ENCODE peak calls at places on chromosomes 11 and 22, in four cellular contexts. K, Z, F and R are unnamed samples.

GRCh38 chr11:1508986-1509385 is 22.4 kb upstream of the MOB2 start:
- DNase-seq in K (no peak), Z (no peak), F (no peak), R (no peak)

GRCh38 chr11:75475767-75476650 is 43.0 kb upstream of the KLHL35 start:
- DNase-seq in K (no peak), Z (peak), F (no peak), R (no peak)

GRCh38 chr11:114296190-114296978 is at the start of gene NNMT:
- DNase-seq in K (no peak), Z (peak), F (no peak), R (no peak)

GRCh38 chr11:103537904-103538502 is 428.8 kb downstream of the DYNC2H1 start:
- DNase-seq in K (no peak), Z (peak), F (peak), R (no peak)

GRCh38 chr11:129155745-129156144 is 36.4 kb downstream of the ARHGAP32 start:
- DNase-seq in K (no peak), Z (no peak), F (no peak), R (no peak)

GRCh38 chr11:108034952-108035351 is 26.3 kb downstream of the CUL5 start:
- DNase-seq in K (no peak), Z (no peak), F (no peak), R (no peak)

GRCh38 chr11:61445535-61445934 is 15.6 kb downstream of the SDHAF2 start:
- DNase-seq in K (no peak), Z (peak), F (no peak), R (no peak)

GRCh38 chr11:130601141-130601540 is 152.7 kb downstream of the ADAMTS15 start:
- DNase-seq in K (no peak), Z (peak), F (peak), R (no peak)

GRCh38 chr11:117045956-117046355 is 52.3 kb downstream of the SIK3 start:
- DNase-seq in K (no peak), Z (no peak), F (no peak), R (no peak)

GRCh38 chr11:57761301-57762234 is at the start of gene CTNND1:
- DNase-seq in K (peak), Z (peak), F (peak), R (peak)

GRCh38 chr11:3161720-3162409 is 3.2 kb downstream of the OSBPL5 start:
- DNase-seq in K (no peak), Z (no peak), F (no peak), R (no peak)

GRCh38 chr11:45092901-45093760 is 53.3 kb upstream of the PRDM11 start:
- DNase-seq in K (no peak), Z (peak), F (no peak), R (no peak)

GRCh38 chr11:13595166-13595565 is 73.3 kb upstream of the FAR1 start:
- DNase-seq in K (no peak), Z (peak), F (no peak), R (no peak)

GRCh38 chr22:48576333-48577013 is 1251.2 kb downstream of the BRD1 start:
- DNase-seq in K (peak), Z (no peak), F (peak), R (peak)

GRCh38 chr11:86172894-86173293 is 71.7 kb upstream of the EED start:
- DNase-seq in K (no peak), Z (peak), F (peak), R (no peak)

GRCh38 chr11:102476069-102476468 is 23.5 kb upstream of the TMEM123 start:
- DNase-seq in K (no peak), Z (peak), F (no peak), R (no peak)

GRCh38 chr11:118226294-118226693 is 1.5 kb upstream of the JAML start:
- DNase-seq in K (no peak), Z (no peak), F (no peak), R (no peak)

GRCh38 chr11:94652735-94653284 is 85.6 kb downstream of the PIWIL4 start:
- DNase-seq in K (no peak), Z (no peak), F (no peak), R (no peak)

GRCh38 chr11:134754196-134754822 is 342.3 kb upstream of the B3GAT1 start:
- DNase-seq in K (no peak), Z (no peak), F (no peak), R (no peak)

GRCh38 chr11:75911459-75911858 is 96.4 kb downstream of the UVRAG start:
- DNase-seq in K (no peak), Z (no peak), F (no peak), R (no peak)

GRCh38 chr11:123100378-123101085 is 38.6 kb upstream of the HSPA8 start:
- DNase-seq in K (no peak), Z (no peak), F (no peak), R (no peak)

GRCh38 chr11:17796154-17796553 is 61.6 kb downstream of the KCNC1 start:
- DNase-seq in K (no peak), Z (no peak), F (no peak), R (no peak)

GRCh38 chr11:117089685-117090084 is 8.5 kb downstream of the SIK3 start:
- DNase-seq in K (no peak), Z (no peak), F (no peak), R (no peak)

GRCh38 chr11:126415128-126415527 is 59.6 kb downstream of the ST3GAL4 start:
- DNase-seq in K (no peak), Z (peak), F (no peak), R (no peak)

GRCh38 chr11:18384157-18384641 is 10.2 kb upstream of the LDHA start:
- DNase-seq in K (no peak), Z (peak), F (peak), R (no peak)

GRCh38 chr11:65303542-65303941 is 11.1 kb upstream of the CDC42EP2 start:
- DNase-seq in K (no peak), Z (no peak), F (no peak), R (no peak)

GRCh38 chr11:118605116-118605867 is 2.1 kb upstream of the PHLDB1 start:
- DNase-seq in K (no peak), Z (peak), F (peak), R (no peak)

GRCh38 chr11:27239305-27239942 is 123.6 kb downstream of the CCDC34 start:
- DNase-seq in K (no peak), Z (peak), F (no peak), R (no peak)

GRCh38 chr11:126440276-126440675 is 84.8 kb downstream of the ST3GAL4 start:
- DNase-seq in K (no peak), Z (no peak), F (no peak), R (no peak)

GRCh38 chr22:40485813-40486610 is 115.6 kb downstream of the SGSM3 start:
- DNase-seq in K (no peak), Z (peak), F (no peak), R (no peak)

GRCh38 chr11:115164774-115165173 is 339.4 kb downstream of the CADM1 start:
- DNase-seq in K (no peak), Z (no peak), F (peak), R (peak)

GRCh38 chr11:116865696-116866095 is 28.3 kb upstream of the APOA1 start:
- DNase-seq in K (no peak), Z (peak), F (no peak), R (no peak)

GRCh38 chr11:1043563-1044096 is 7.1 kb upstream of the MUC6 start:
- DNase-seq in K (no peak), Z (no peak), F (no peak), R (no peak)

GRCh38 chr11:34366522-34366921 is 8.7 kb upstream of the ABTB2 start:
- DNase-seq in K (no peak), Z (no peak), F (peak), R (no peak)

GRCh38 chr11:101470881-101471535 is 112.8 kb downstream of the TRPC6 start:
- DNase-seq in K (no peak), Z (peak), F (no peak), R (no peak)

GRCh38 chr22:47788461-47788860 is 1026.0 kb downstream of the TBC1D22A start:
- DNase-seq in K (no peak), Z (no peak), F (no peak), R (no peak)

DNA sequence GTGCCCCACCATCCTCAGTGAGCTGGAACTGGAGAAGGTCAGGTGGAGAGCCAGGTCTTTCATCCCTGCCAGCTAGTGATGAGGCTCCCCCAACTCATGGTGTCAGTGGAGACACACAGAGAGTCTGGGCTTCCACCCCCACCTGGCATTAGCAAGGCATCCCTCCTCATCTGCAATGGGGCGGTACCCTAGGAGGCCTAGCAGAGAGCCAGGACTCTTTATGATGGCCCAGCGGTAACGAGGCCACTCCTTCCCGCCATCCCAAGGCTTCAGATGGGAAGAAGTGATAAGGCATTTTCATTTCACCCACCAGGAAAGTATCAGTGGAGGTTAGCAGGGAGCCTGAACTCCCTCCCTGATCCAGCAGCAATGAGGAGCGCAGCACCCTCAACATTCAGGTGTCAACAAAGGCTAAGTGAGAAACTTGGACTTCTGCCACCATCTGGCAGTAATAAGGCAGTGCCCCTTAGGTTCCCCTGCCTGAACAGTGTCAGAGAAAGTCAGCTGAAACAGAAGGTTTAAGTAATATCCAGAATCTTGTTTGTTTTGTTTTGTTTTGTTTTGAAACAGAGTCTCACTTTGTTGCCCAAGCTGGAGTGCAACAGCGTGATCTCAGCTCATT is 40.5 kb upstream of the FBLN1 start:
- DNase-seq in K (no peak), Z (no peak), F (peak), R (no peak)
- H3K18ac ChIP-seq in K (peak), Z (peak), F (no peak), R (no peak)

GRCh38 chr11:121464352-121464946 is 11.7 kb upstream of the SORL1-AS1 start:
- DNase-seq in K (no peak), Z (peak), F (peak), R (no peak)

GRCh38 chr11:121466063-121466794 is 13.5 kb upstream of the SORL1-AS1 start:
- DNase-seq in K (no peak), Z (peak), F (peak), R (peak)

GRCh38 chr11:121463689-121464335 is 11.0 kb upstream of the SORL1-AS1 start:
- DNase-seq in K (no peak), Z (no peak), F (no peak), R (no peak)

GRCh38 chr11:121467965-121468364 is 15.2 kb upstream of the SORL1-AS1 start:
- DNase-seq in K (no peak), Z (no peak), F (no peak), R (no peak)

DNA sequence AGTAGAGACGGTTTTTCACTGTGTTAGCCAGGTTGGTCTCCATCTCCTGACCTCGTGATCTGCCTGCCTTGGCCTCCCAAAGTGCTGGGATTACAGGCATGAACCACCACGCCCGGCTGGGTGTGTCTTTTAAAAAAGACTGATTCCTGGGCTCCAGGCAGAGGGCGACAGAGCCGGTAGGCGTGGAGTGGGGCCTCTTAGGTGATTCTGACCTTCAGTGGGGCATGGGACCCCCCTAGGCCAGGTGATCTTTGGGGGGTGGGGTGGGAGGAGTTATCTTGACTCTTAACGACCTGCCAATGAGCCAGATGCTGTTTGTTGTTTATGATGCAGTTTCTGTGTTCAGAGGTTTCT is 12.9 kb upstream of the SORL1-AS1 start:
- DNase-seq in K (no peak), Z (no peak), F (no peak), R (no peak)
- H3K18ac ChIP-seq in K (no peak), Z (peak), F (peak), R (peak)

GRCh38 chr22:37284126-37284806 is 2.0 kb downstream of the CYTH4 start:
- DNase-seq in K (no peak), Z (no peak), F (no peak), R (no peak)
- H3K18ac ChIP-seq in K (peak), Z (no peak), F (no peak), R (peak)

GRCh38 chr11:125281831-125282595 is 117.5 kb downstream of the PKNOX2 start:
- DNase-seq in K (no peak), Z (no peak), F (peak), R (no peak)

GRCh38 chr11:125282596-125282914 is 118.0 kb downstream of the PKNOX2 start:
- DNase-seq in K (no peak), Z (no peak), F (no peak), R (no peak)

GRCh38 chr11:125286486-125286885 is 121.9 kb downstream of the PKNOX2 start:
- DNase-seq in K (no peak), Z (no peak), F (no peak), R (no peak)

GRCh38 chr11:125285844-125286243 is 121.3 kb downstream of the PKNOX2 start:
- DNase-seq in K (no peak), Z (no peak), F (no peak), R (no peak)

GRCh38 chr11:125284209-125284608 is 119.7 kb downstream of the PKNOX2 start:
- DNase-seq in K (no peak), Z (no peak), F (no peak), R (no peak)
- H3K18ac ChIP-seq in K (no peak), Z (no peak), F (no peak), R (peak)

DNA sequence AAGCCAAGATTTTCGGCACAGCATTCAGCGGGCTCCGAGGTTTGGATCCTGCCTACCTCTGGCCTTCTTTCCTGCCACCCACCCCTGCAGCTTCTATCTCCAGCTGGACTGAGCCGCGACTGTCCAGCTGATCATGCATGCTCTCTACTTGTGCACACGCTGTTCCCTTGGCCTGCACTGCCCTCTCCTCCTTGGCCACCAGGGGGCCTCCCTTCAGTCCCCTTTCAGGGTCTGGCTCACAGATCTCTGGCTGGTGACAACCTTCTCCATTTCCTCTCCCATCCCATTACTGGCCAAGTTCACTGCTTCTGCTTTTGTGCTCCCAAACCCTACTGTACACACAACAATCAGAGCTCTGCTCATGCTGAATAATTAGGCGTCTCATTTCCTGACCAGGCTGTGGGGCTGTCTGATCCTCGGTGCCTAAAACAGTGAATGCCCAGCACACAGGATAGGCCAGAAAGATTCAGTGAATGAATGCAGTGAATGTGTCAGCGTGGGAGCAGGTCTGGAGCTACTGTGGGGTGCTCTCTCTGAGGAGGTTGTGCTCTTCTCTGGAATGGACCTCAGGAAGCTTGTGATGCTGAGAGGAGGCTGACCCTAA is 224.0 kb upstream of the NARS2 start:
- DNase-seq in K (peak), Z (peak), F (peak), R (peak)
- H3K18ac ChIP-seq in K (no peak), Z (peak), F (no peak), R (no peak)

DNA sequence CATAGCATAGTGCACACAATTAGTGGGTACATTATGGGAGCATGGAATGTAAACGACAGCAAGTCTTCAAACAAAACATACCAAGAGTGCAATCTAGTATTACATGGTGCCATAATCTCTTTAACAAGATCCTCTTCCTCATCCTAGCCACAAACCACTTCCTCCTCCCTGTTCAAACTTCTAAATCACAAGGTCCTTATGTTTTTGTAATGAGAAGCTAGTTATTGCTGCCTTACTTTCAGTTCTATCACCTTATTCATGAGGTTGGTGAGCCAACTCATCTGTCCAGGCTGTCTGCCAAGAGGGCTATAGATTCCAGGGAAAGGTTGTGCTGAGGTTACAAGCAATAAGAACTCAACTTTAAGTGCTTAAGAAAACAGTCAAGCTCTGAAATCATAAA is 195.4 kb upstream of the ARHGAP20 start:
- DNase-seq in K (no peak), Z (peak), F (no peak), R (no peak)
- H3K18ac ChIP-seq in K (no peak), Z (no peak), F (no peak), R (no peak)

DNA sequence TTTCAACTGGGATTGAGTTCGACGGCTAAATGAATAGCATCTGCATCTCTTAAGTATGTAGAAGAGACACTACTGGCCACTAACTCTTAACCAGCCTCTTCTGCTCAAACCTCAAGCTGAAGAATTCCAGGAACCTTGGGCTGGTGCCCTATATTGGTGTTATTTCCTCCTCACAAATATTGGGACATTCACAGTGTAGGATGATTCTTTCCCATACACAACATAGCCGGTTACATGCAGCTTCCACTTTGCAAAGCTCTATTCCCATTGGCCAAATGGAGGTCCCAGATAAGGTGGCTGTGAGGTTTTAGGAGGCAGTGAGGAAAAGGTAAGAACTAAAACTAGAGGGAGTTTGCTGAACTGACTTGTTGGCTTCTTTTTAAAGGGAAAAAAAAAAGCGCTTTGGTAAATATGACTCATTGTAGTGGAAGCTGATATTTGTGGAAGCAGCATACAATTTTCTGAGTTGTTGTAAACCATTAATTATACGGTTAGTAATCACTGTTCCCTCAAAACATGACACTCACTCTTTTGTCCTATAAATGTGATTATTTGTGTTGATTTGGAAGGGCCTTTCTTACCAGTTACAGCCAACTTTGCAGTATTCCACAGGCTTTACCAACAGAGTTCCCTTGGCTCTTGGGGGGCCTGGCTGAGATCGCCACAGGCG is 17.6 kb downstream of the C22orf31 start:
- DNase-seq in K (no peak), Z (peak), F (no peak), R (no peak)
- H3K18ac ChIP-seq in K (no peak), Z (peak), F (no peak), R (no peak)

GRCh38 chr11:66410191-66410590 is 10.6 kb upstream of the NPAS4 start:
- DNase-seq in K (no peak), Z (no peak), F (no peak), R (no peak)

GRCh38 chr11:66408488-66409214 is 12.2 kb upstream of the NPAS4 start:
- DNase-seq in K (peak), Z (peak), F (peak), R (peak)

GRCh38 chr11:66407651-66408050 is 13.2 kb upstream of the NPAS4 start:
- DNase-seq in K (no peak), Z (no peak), F (no peak), R (no peak)

GRCh38 chr11:66411323-66411722 is 9.5 kb upstream of the NPAS4 start:
- DNase-seq in K (no peak), Z (no peak), F (no peak), R (no peak)

DNA sequence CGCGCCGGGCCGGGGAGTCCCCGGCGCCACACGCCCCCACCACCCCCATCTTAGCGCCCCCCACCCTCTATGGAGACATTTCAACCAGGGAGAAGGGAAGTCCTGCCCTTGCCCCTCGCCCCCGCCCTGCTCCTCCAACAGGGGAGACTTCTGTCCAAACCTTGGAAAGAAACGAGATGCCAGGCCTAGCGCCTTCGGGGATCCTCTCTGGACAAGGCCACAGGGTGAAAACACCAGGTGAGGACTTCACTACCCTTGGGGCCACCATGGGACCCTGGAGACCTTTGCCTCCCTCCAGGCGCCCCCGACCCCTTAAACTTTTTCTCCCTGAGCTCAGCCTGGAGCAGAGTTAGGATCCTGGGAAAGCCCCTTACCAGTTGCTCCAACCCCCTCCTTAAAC is 11.6 kb upstream of the NPAS4 start:
- DNase-seq in K (no peak), Z (no peak), F (no peak), R (no peak)
- H3K18ac ChIP-seq in K (peak), Z (peak), F (no peak), R (peak)

DNA sequence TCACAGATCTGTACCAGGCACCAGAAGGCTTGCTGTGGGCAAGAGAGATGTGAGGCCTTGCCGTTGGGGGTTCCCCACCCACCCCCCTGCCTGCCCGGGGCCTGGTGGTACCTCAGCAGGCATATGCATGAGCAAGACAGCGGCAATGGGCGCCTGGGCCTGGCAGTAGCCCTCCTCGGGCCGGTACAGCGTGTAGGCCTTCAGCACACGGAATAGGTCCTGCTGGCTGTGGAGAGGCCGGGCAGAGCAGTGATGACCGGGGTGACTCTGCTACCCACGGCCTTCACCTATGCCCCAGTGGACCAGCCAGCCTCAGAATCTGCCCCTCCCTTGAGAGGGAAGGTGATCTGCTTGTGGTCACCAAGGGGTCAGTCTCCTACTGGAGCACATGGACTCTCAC is 5.5 kb upstream of the CASTOR1 start:
- DNase-seq in K (no peak), Z (no peak), F (no peak), R (no peak)
- H3K18ac ChIP-seq in K (no peak), Z (no peak), F (no peak), R (no peak)